ENCODE peak calls at places on chromosomes 16 and 17, in ten cellular contexts. L is HFF-Myc; Y is stimulated activated CD8-positive, alpha-beta memory T cell treated with anti-CD3 and anti-CD28 coated beads, Interleukin-2, amount 100 ng/mL, for 48 hours; B is left ventricle myocardium superior; Q is M059J; E is C1 segment of cervical spinal cord; O is RCC 7860; X is fibroblast of the aortic adventitia; R is dermis blood vessel endothelial cell; A is CD4-positive, alpha-beta T cell. H is an unnamed sample.

GRCh38 chr17:2064980-2065785 is 10.3 kb downstream of the HIC1 start:
- DNase-seq in E (no peak), L (no peak), B (peak; percentile 75), R (peak; percentile 92), A (peak; percentile 36), O (no peak), Y (peak; percentile 68), Q (no peak), X (peak; percentile 68), H (peak; percentile 79)

GRCh38 chr17:48631693-48632578 is 5.8 kb upstream of the HOXB9 start:
- DNase-seq in Y (no peak), E (no peak), O (no peak), X (no peak), L (no peak), R (no peak), B (no peak), Q (no peak), A (no peak), H (no peak)

GRCh38 chr16:27974896-27975540 is 88.5 kb downstream of the GSG1L start:
- DNase-seq in B (no peak), Q (no peak), E (no peak), A (no peak), Y (no peak), L (no peak), R (no peak), O (no peak), X (no peak), H (no peak)

GRCh38 chr16:85206472-85207356 is 94.4 kb upstream of the CIBAR2 start:
- DNase-seq in L (no peak), X (peak; percentile 65), Q (peak; percentile 45), O (no peak), Y (no peak), E (peak; percentile 61), B (peak; percentile 89), R (peak; percentile 13), A (no peak), H (peak; percentile 49)

GRCh38 chr16:2428051-2428786 is 1.0 kb upstream of the CCNF start:
- DNase-seq in X (peak; percentile 7), B (no peak), O (no peak), A (no peak), E (no peak), L (no peak), Q (peak; percentile 27), Y (peak; percentile 11), R (peak; percentile 55), H (no peak)

GRCh38 chr17:45131616-45132301 is 556 bp downstream of the PLCD3 start:
- DNase-seq in L (no peak), B (peak; percentile 76), Q (peak; percentile 50), X (no peak), O (no peak), Y (no peak), A (peak; percentile 43), E (no peak), R (peak; percentile 57), H (peak; percentile 49)

GRCh38 chr17:67992541-67993152 is 3.6 kb downstream of the C17orf58 start:
- DNase-seq in B (peak; percentile 31), Y (no peak), E (no peak), X (peak; percentile 4), L (no peak), R (peak; percentile 25), A (no peak), Q (no peak), O (no peak), H (peak; percentile 44)

GRCh38 chr16:52563767-52564611 is 17.0 kb upstream of the TOX3 start:
- DNase-seq in A (no peak), E (no peak), Y (no peak), Q (no peak), X (no peak), O (no peak), R (no peak), B (no peak), L (no peak), H (no peak)

GRCh38 chr16:57616871-57617270 is 11.6 kb upstream of the ADGRG1 start:
- DNase-seq in X (no peak), R (no peak), A (no peak), Q (no peak), O (no peak), E (no peak), B (no peak), L (no peak), Y (no peak), H (no peak)

GRCh38 chr17:4074831-4075495 is 67.9 kb downstream of the ZZEF1 start:
- DNase-seq in O (peak; percentile 60), X (peak; percentile 55), A (no peak), E (no peak), Q (peak; percentile 44), R (peak; percentile 73), B (no peak), Y (no peak), L (peak; percentile 15), H (peak; percentile 43)

GRCh38 chr16:85240982-85241924 is 129.0 kb upstream of the CIBAR2 start:
- DNase-seq in Y (no peak), R (no peak), A (no peak), X (no peak), Q (no peak), B (no peak), O (no peak), E (no peak), L (no peak), H (no peak)

GRCh38 chr16:67170168-67170947 is at the start of gene NOL3:
- DNase-seq in E (peak; percentile 59), B (peak; percentile 93), L (no peak), A (no peak), Y (no peak), Q (peak; percentile 77), O (peak; percentile 79), X (peak; percentile 85), R (peak; percentile 79), H (peak; percentile 88)

GRCh38 chr17:7225711-7226331 is 6.1 kb downstream of the ACADVL start:
- DNase-seq in O (no peak), L (no peak), E (no peak), B (peak; percentile 54), R (no peak), Q (no peak), A (peak; percentile 4), X (no peak), Y (no peak), H (no peak)

GRCh38 chr16:35102780-35103403 is 1643.5 kb downstream of the TP53TG3F start:
- DNase-seq in R (no peak), O (no peak), Y (no peak), A (no peak), X (no peak), L (no peak), B (no peak), E (no peak), Q (no peak), H (no peak)

GRCh38 chr17:16428098-16428882 is 12.9 kb downstream of the TRPV2 start:
- DNase-seq in Y (no peak), X (peak; percentile 49), Q (no peak), O (no peak), R (peak; percentile 69), L (no peak), E (no peak), A (no peak), B (peak; percentile 72), H (peak; percentile 29)

GRCh38 chr17:79413591-79413990 is 197.3 kb downstream of the RBFOX3 start:
- DNase-seq in O (no peak), B (no peak), A (no peak), Y (no peak), Q (no peak), X (no peak), E (no peak), L (no peak), R (no peak), H (no peak)

GRCh38 chr16:48479319-48479718 is 94.1 kb upstream of the SIAH1 start:
- DNase-seq in L (no peak), X (no peak), R (no peak), B (no peak), E (no peak), A (no peak), Q (no peak), Y (no peak), O (no peak), H (no peak)

GRCh38 chr17:49745175-49746139 is 18.5 kb downstream of the FAM117A start:
- DNase-seq in A (no peak), R (no peak), B (no peak), O (no peak), X (no peak), E (no peak), Y (no peak), Q (no peak), L (no peak), H (no peak)

GRCh38 chr16:55035956-55036355 is 105.3 kb downstream of the IRX5 start:
- DNase-seq in E (no peak), Q (peak; percentile 29), B (no peak), L (peak; percentile 31), O (no peak), R (no peak), A (no peak), Y (no peak), X (no peak), H (no peak)

GRCh38 chr17:18980682-18981384 is 23.7 kb downstream of the FAM83G start:
- DNase-seq in X (peak; percentile 36), O (peak; percentile 21), L (no peak), R (no peak), Y (no peak), E (no peak), A (no peak), Q (peak; percentile 25), B (no peak), H (no peak)

GRCh38 chr17:49691086-49691676 is 13.3 kb upstream of the SPOP start:
- DNase-seq in A (no peak), B (no peak), Y (no peak), Q (peak; percentile 94), R (peak; percentile 49), X (peak; percentile 94), O (no peak), E (no peak), L (no peak), H (peak; percentile 71)

GRCh38 chr16:56793504-56793903 is 63.6 kb downstream of the NUP93 start:
- DNase-seq in O (peak; percentile 28), B (no peak), Y (no peak), E (no peak), A (no peak), L (no peak), Q (peak; percentile 57), X (peak; percentile 70), R (peak; percentile 74), H (peak; percentile 60)

H was measured in endothelial cell of umbilical vein.